ENCODE peak calls at places on chromosome 9, in five cellular contexts. Q is WTC11, H is chondrocyte, Y is globus pallidus, F is NCI-H146. A is an unnamed sample.

GRCh38 chr9:21465859-21466518 is 16.1 kb downstream of the IFNE start:
- DNase-seq in F (peak), Y (peak), H (no peak), Q (no peak), A (peak)

GRCh38 chr9:115373000-115373709 is 255.2 kb upstream of the TNC start:
- DNase-seq in Q (no peak), F (no peak), Y (no peak), H (no peak), A (no peak)

GRCh38 chr9:95076696-95077052 is 240.8 kb downstream of the FANCC start:
- DNase-seq in Q (no peak), H (no peak), F (no peak), Y (no peak), A (no peak)

GRCh38 chr9:108108290-108108689 is 618.7 kb upstream of the KLF4 start:
- DNase-seq in Y (no peak), H (no peak), Q (no peak), F (no peak), A (no peak)

GRCh38 chr9:14061921-14062320 is 252.0 kb downstream of the NFIB start:
- DNase-seq in Q (no peak), F (no peak), Y (no peak), H (no peak), A (no peak)

GRCh38 chr9:81182421-81182820 is 506.9 kb downstream of the TLE1 start:
- DNase-seq in H (no peak), Q (no peak), F (no peak), Y (no peak), A (no peak)

GRCh38 chr9:130893250-130894101 is 3.1 kb downstream of the QRFP start:
- DNase-seq in Y (no peak), F (no peak), H (peak), Q (peak), A (no peak)

GRCh38 chr9:107999011-107999410 is 509.4 kb upstream of the KLF4 start:
- DNase-seq in F (peak), H (no peak), Q (no peak), Y (no peak), A (no peak)

GRCh38 chr9:72145093-72145492 is 4.1 kb upstream of the GDA start:
- DNase-seq in F (no peak), Y (no peak), Q (no peak), H (no peak), A (no peak)

GRCh38 chr9:121299467-121300282 is 31.7 kb downstream of the GSN start:
- DNase-seq in Q (peak), H (peak), Y (peak), F (peak), A (peak)

GRCh38 chr9:10005206-10005605 is 607.6 kb downstream of the PTPRD start:
- DNase-seq in Y (no peak), Q (no peak), H (no peak), F (no peak), A (no peak)

GRCh38 chr9:102113191-102113590 is 374.7 kb upstream of the GRIN3A start:
- DNase-seq in Y (no peak), H (no peak), F (no peak), Q (no peak), A (no peak)

GRCh38 chr9:135392511-135392910 is 87.1 kb upstream of the PPP1R26 start:
- DNase-seq in Q (no peak), F (peak), Y (no peak), H (no peak), A (no peak)

GRCh38 chr9:101399641-101399965 is 952 bp downstream of the ZNF189 start:
- DNase-seq in H (no peak), Q (no peak), F (no peak), Y (no peak), A (no peak)

GRCh38 chr9:21381752-21382339 is 3.4 kb downstream of the IFNA2 start:
- DNase-seq in Y (no peak), Q (peak), F (no peak), H (no peak), A (peak)

GRCh38 chr9:99819123-99819483 is 2.6 kb upstream of the NR4A3 start:
- DNase-seq in Q (no peak), F (no peak), Y (no peak), H (no peak), A (peak)

A was measured in pons.